ENCODE peak calls at places on chromosomes 3 and 15, in ten cellular contexts. H, M, C, P, U, N, T, Y, Z and S are unnamed samples.
A peak's percentile ranks its signal among the peaks of the same experiment; 100 is the strongest.

GRCh38 chr15:44102675-44103254 is 92.3 kb downstream of the FRMD5 start:
- DNase-seq in H (peak; percentile 71), M (peak; percentile 34), C (no peak), P (no peak), U (no peak), N (no peak), T (no peak), Y (no peak), Z (no peak), S (no peak)

GRCh38 chr3:9396301-9396631 is 1.1 kb upstream of the SETD5 start:
- DNase-seq in H (peak; percentile 97), M (peak; percentile 84), C (peak; percentile 95), P (peak; percentile 84), U (peak; percentile 94), N (peak; percentile 72), T (peak; percentile 97), Y (no peak), Z (peak; percentile 69), S (peak; percentile 96)

GRCh38 chr15:79970921-79971434 is at the start of gene BCL2A1:
- DNase-seq in H (peak; percentile 87), M (peak; percentile 29), C (no peak), P (no peak), U (peak; percentile 17), N (peak; percentile 96), T (no peak), Y (no peak), Z (no peak), S (peak; percentile 58)

GRCh38 chr3:40299721-40300335 is 9.7 kb upstream of the EIF1B start:
- DNase-seq in H (peak; percentile 41), M (no peak), C (no peak), P (peak; percentile 47), U (no peak), N (no peak), T (no peak), Y (no peak), Z (no peak), S (no peak)

GRCh38 chr15:81280086-81280485 is 43.9 kb downstream of the STARD5 start:
- DNase-seq in H (no peak), M (no peak), C (no peak), P (no peak), U (no peak), N (no peak), T (no peak), Y (no peak), Z (no peak), S (no peak)

GRCh38 chr3:69250014-69250413 is 127.6 kb upstream of the LMOD3 start:
- DNase-seq in H (peak; percentile 18), M (peak; percentile 66), C (no peak), P (no peak), U (peak; percentile 84), N (no peak), T (no peak), Y (no peak), Z (no peak), S (no peak)

GRCh38 chr15:65426216-65426853 is 3.6 kb upstream of the IGDCC4 start:
- DNase-seq in H (no peak), M (no peak), C (no peak), P (no peak), U (no peak), N (no peak), T (peak; percentile 54), Y (peak; percentile 9), Z (no peak), S (no peak)

GRCh38 chr3:149398296-149398695 is 20.8 kb upstream of the TM4SF1 start:
- DNase-seq in H (no peak), M (no peak), C (no peak), P (no peak), U (no peak), N (no peak), T (no peak), Y (no peak), Z (no peak), S (no peak)

GRCh38 chr3:111712294-111713180 is 117.4 kb upstream of the ZBED2 start:
- DNase-seq in H (no peak), M (no peak), C (no peak), P (no peak), U (no peak), N (no peak), T (peak; percentile 72), Y (no peak), Z (no peak), S (no peak)

GRCh38 chr15:31840849-31841476 is 189.4 kb upstream of the CHRNA7 start:
- DNase-seq in H (no peak), M (no peak), C (no peak), P (no peak), U (no peak), N (no peak), T (no peak), Y (no peak), Z (no peak), S (no peak)

GRCh38 chr3:108757404-108757982 is at the start of gene RETNLB:
- DNase-seq in H (no peak), M (peak; percentile 73), C (no peak), P (no peak), U (peak; percentile 69), N (no peak), T (no peak), Y (no peak), Z (no peak), S (no peak)

GRCh38 chr3:114846252-114846651 is 300.8 kb downstream of the ZBTB20 start:
- DNase-seq in H (no peak), M (no peak), C (no peak), P (no peak), U (no peak), N (no peak), T (no peak), Y (no peak), Z (no peak), S (peak; percentile 31)

GRCh38 chr15:29612096-29612495 is 210.2 kb downstream of the TJP1 start:
- DNase-seq in H (no peak), M (no peak), C (no peak), P (no peak), U (no peak), N (no peak), T (no peak), Y (no peak), Z (no peak), S (no peak)

GRCh38 chr3:107660316-107660976 is 137.7 kb downstream of the BBX start:
- DNase-seq in H (peak; percentile 50), M (no peak), C (no peak), P (no peak), U (no peak), N (no peak), T (no peak), Y (no peak), Z (no peak), S (no peak)

DNA sequence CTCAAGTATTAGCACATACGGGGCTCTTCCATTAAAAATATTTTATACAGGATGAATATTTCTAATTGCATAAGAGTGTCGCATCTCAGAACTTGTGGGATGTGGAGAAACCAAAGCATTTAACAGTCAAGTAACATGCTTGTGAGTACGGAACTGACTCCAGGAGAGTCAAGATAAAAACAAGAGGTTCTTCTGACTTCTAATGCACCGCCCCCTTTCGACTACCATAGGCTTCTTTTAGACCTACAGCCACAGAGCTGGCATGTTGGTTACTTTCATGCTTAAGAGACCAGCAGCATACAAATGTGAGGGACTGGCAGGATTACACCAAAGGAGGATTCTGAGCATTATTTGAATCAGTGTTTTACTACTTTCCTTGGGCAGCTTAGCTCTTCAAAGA is 14.2 kb downstream of the ETV5 start:
- DNase-seq in H (no peak), M (no peak), C (no peak), P (no peak), U (no peak), N (no peak), T (no peak), Y (no peak), Z (no peak), S (no peak)
- TF ChIP-seq EP300 in H (no peak), M (no peak), C (no peak), P (no peak), U (no peak), N (no peak), T (no peak), Y (no peak), Z (no peak), S (no peak)

GRCh38 chr15:63889831-63890230 is 56.1 kb upstream of the HERC1 start:
- DNase-seq in H (no peak), M (no peak), C (no peak), P (no peak), U (no peak), N (no peak), T (no peak), Y (no peak), Z (no peak), S (no peak)
- H3K4me1 ChIP-seq in H (no peaks in the 10 kb centered on the region), M (peaks cover 40% of the 10 kb centered on the region), C (peaks cover 9% of the 10 kb centered on the region), P (peaks cover 41% of the 10 kb centered on the region), U (no peaks in the 10 kb centered on the region), N (peaks cover 51% of the 10 kb centered on the region), T (no peaks in the 10 kb centered on the region), Y (no peaks in the 10 kb centered on the region), Z (no peaks in the 10 kb centered on the region), S (peaks cover 4% of the 10 kb centered on the region)

DNA sequence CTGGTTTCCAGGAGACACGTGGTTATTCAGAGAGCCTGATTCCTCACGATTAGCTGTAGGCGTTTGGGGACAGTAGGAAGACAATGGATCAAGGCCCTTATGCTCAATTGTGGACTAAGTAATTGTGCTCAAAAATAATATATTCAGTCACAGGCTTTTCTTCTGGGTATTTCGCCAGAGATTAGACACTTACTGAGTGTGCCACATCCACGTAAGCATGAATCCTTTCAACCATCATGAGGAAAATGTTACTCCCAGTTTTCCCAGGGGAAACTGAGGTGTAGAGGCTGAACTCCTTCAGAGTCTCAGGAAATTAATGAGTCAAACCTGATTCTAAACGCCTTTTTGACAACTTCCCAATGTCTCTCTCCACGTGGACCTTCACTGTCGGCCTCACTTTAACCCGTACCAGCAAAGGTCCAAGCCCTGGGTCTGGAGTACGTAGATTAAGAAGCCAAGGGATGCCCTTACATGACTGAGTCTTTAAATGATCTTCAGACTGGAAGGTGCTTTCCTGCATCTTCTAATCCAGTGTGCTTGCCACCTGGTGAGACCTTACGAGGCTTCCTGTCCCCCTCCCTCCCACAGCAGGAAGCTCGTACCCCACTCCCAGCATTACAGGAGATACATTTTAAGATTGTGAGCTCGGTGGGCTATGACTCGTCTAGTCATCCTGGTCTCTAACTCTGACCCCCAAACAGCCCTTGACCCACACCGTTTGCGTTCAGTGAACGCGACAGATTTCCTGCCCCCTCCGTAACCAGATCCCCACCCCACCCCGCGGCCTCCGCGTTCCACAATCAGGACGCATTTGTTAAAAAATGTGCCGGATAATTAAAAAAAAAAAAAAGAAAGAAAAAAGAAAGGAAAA is 1.7 kb downstream of the PKM start:
- DNase-seq in H (no peak), M (no peak), C (no peak), P (no peak), U (no peak), N (no peak), T (peak; percentile 65), Y (no peak), Z (no peak), S (no peak)
- TF ChIP-seq EP300 in H (no peak), M (no peak), C (no peak), P (no peak), U (no peak), N (no peak), T (no peak), Y (no peak), Z (no peak), S (no peak)

DNA sequence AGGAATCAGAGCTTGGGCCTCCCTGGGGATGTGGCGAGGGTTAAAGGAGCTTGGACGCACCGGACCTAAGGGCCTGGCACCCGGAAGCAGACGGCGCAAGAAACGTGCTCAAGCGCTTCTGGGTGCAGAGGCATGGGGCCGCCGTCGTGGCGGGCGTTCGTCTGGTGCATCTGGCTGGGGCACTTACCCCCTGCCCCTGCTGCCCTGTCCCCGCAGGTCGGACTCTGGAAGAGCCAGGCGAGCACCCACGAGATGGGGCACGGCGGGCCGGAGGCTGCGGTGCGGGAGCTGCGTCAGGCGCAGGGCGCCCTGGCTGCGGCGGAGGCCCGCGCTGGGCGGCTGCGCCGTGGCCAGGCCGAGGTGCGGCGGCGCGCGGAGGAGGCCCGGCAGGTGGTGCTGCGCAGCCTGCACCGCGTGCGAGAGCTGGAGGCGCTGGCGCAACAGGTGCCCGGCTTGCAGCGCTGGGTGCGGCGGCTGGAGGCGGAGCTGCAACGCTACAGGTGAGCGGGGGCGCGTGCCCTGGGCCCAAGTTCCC is 2.5 kb downstream of the EFCC1 start:
- DNase-seq in H (peak; percentile 40), M (peak; percentile 75), C (no peak), P (no peak), U (peak; percentile 75), N (no peak), T (no peak), Y (peak; percentile 58), Z (no peak), S (peak; percentile 92)
- H3K4me1 ChIP-seq in H (no peaks in the 10 kb centered on the region), M (peaks cover 81% of the 10 kb centered on the region), C (peaks cover 55% of the 10 kb centered on the region), P (no peaks in the 10 kb centered on the region), U (peaks cover 37% of the 10 kb centered on the region), N (no peaks in the 10 kb centered on the region), T (peaks cover 37% of the 10 kb centered on the region), Y (peaks cover 28% of the 10 kb centered on the region), Z (no peaks in the 10 kb centered on the region), S (peaks cover 73% of the 10 kb centered on the region)